ENCODE peak calls at places on chromosomes 2 and 18, in seven cellular contexts. E is HCT116, V is fibroblast of lung, H is endodermal cell, C is neuronal stem cell, Y is IMR-90, W is kidney. R is an unnamed sample.

GRCh38 chr2:138274421-138275291 is 226.9 kb upstream of the SPOPL start:
- DNase-seq in E (peak; percentile 15), V (peak; percentile 40), H (no peak), C (no peak), Y (peak; percentile 34), W (no peak), R (peak; percentile 40)

GRCh38 chr18:71899707-71900483 is 644.2 kb downstream of the CBLN2 start:
- DNase-seq in E (no peak), V (no peak), H (no peak), C (no peak), Y (no peak), W (no peak), R (no peak)

GRCh38 chr2:179174240-179174639 is 90.4 kb downstream of the SESTD1 start:
- DNase-seq in E (no peak), V (no peak), H (no peak), C (no peak), Y (no peak), W (no peak), R (no peak)

GRCh38 chr2:10813085-10813748 is 632 bp upstream of the PDIA6 start:
- DNase-seq in E (no peak), V (no peak), H (no peak), C (no peak), Y (peak; percentile 36), W (no peak), R (no peak)

GRCh38 chr18:75142677-75143076 is 66.3 kb downstream of the PTGR3 start:
- DNase-seq in E (no peak), V (no peak), H (no peak), C (no peak), Y (no peak), W (no peak), R (no peak)

GRCh38 chr2:194103941-194104655 is 1552.9 kb upstream of the SLC39A10 start:
- DNase-seq in E (no peak), V (peak; percentile 1), H (no peak), C (no peak), Y (no peak), W (no peak), R (peak; percentile 78)

GRCh38 chr2:172086349-172087190 is 1.3 kb downstream of the DLX1 start:
- DNase-seq in E (no peak), V (no peak), H (peak; percentile 91), C (peak; percentile 89), Y (no peak), W (peak; percentile 57), R (peak; percentile 54)

GRCh38 chr2:212611026-212611425 is 72.4 kb upstream of the ERBB4 start:
- DNase-seq in E (no peak), V (no peak), H (no peak), C (no peak), Y (no peak), W (no peak), R (no peak)

GRCh38 chr2:25619187-25619586 is 54.2 kb downstream of the DTNB start:
- DNase-seq in E (no peak), V (no peak), H (no peak), C (no peak), Y (no peak), W (no peak), R (no peak)

GRCh38 chr2:30266051-30266621 is 34.8 kb downstream of the LBH start:
- DNase-seq in E (no peak), V (no peak), H (peak; percentile 35), C (no peak), Y (no peak), W (no peak), R (no peak)

GRCh38 chr2:119683074-119683716 is 4.2 kb downstream of the TMEM177 start:
- DNase-seq in E (no peak), V (no peak), H (peak; percentile 41), C (no peak), Y (no peak), W (no peak), R (no peak)

GRCh38 chr18:78238404-78239089 is 741.1 kb upstream of the SALL3 start:
- DNase-seq in E (no peak), V (no peak), H (peak; percentile 69), C (no peak), Y (no peak), W (no peak), R (no peak)

GRCh38 chr2:209495855-209496585 is 72.2 kb downstream of the MAP2 start:
- DNase-seq in E (peak; percentile 88), V (peak; percentile 96), H (no peak), C (no peak), Y (peak; percentile 98), W (no peak), R (peak; percentile 96)

GRCh38 chr2:152716805-152717241 is 438 bp downstream of the PRPF40A start:
- DNase-seq in E (no peak), V (no peak), H (no peak), C (no peak), Y (no peak), W (peak; percentile 65), R (peak; percentile 67)

GRCh38 chr2:54065411-54065810 is 50.0 kb upstream of the ACYP2 start:
- DNase-seq in E (no peak), V (peak; percentile 65), H (no peak), C (no peak), Y (peak; percentile 98), W (no peak), R (peak; percentile 90)

GRCh38 chr18:44679912-44680270 is 797 bp upstream of the SETBP1 start:
- DNase-seq in E (no peak), V (peak; percentile 66), H (peak; percentile 82), C (no peak), Y (peak; percentile 31), W (peak; percentile 88), R (peak; percentile 81)

GRCh38 chr18:75100832-75101630 is 107.9 kb downstream of the PTGR3 start:
- DNase-seq in E (no peak), V (no peak), H (no peak), C (no peak), Y (no peak), W (no peak), R (no peak)

GRCh38 chr18:57792741-57793629 is 10.1 kb downstream of the ATP8B1 start:
- DNase-seq in E (no peak), V (peak; percentile 83), H (peak; percentile 43), C (no peak), Y (no peak), W (no peak), R (no peak)

GRCh38 chr18:48042431-48042830 is 112.0 kb upstream of the SMAD2 start:
- DNase-seq in E (no peak), V (no peak), H (no peak), C (no peak), Y (no peak), W (peak; percentile 18), R (no peak)

GRCh38 chr2:240358080-240358479 is 77.4 kb upstream of the GPC1 start:
- DNase-seq in E (no peak), V (no peak), H (no peak), C (no peak), Y (no peak), W (peak; percentile 67), R (no peak)

GRCh38 chr2:240355001-240355891 is 80.2 kb upstream of the GPC1 start:
- DNase-seq in E (no peak), V (peak; percentile 67), H (no peak), C (no peak), Y (peak; percentile 76), W (no peak), R (no peak)

GRCh38 chr2:240357641-240358012 is 77.8 kb upstream of the GPC1 start:
- DNase-seq in E (no peak), V (no peak), H (no peak), C (no peak), Y (no peak), W (no peak), R (no peak)

GRCh38 chr2:240355962-240356361 is 79.5 kb upstream of the GPC1 start:
- DNase-seq in E (no peak), V (no peak), H (no peak), C (no peak), Y (no peak), W (no peak), R (no peak)

GRCh38 chr2:240356700-240357640 is 78.5 kb upstream of the GPC1 start:
- DNase-seq in E (no peak), V (no peak), H (no peak), C (no peak), Y (no peak), W (no peak), R (no peak)
- H3K4me3 ChIP-seq in E (no peak overlapping the region), V (no peak overlapping the region), H (no peak overlapping the region), C (no peak overlapping the region), Y (no peak overlapping the region), W (no peak overlapping the region), R (no peak overlapping the region)

DNA sequence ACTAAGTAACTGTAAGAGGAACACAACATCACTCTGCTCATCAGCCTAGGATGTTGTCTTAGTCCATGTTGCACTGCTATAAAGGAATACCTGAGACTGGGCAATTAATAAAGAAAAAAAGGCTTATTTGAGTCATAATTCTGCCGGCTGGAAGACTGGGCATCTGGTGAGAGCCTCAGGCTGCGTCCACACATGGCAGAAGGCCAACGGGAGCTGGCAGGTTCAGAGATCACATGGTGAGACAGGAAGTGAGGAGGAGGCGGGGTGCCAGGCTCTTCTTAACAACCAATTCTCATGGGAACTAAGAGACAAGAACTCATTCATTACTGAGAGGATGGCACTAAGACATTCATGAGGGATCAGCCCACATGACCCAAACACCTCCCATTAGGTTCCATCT is 46.8 kb downstream of the EPG5 start:
- DNase-seq in E (no peak), V (peak; percentile 70), H (no peak), C (no peak), Y (peak; percentile 62), W (peak; percentile 84), R (peak; percentile 36)
- H3K36me3 ChIP-seq in E (peaks cover 2% of the 10 kb centered on the region), V (peaks cover 10% of the 10 kb centered on the region), H (peaks cover 64% of the 10 kb centered on the region), C (peaks cover 91% of the 10 kb centered on the region), Y (peaks cover 53% of the 10 kb centered on the region), W (peaks cover 68% of the 10 kb centered on the region), R (peaks cover 76% of the 10 kb centered on the region)

DNA sequence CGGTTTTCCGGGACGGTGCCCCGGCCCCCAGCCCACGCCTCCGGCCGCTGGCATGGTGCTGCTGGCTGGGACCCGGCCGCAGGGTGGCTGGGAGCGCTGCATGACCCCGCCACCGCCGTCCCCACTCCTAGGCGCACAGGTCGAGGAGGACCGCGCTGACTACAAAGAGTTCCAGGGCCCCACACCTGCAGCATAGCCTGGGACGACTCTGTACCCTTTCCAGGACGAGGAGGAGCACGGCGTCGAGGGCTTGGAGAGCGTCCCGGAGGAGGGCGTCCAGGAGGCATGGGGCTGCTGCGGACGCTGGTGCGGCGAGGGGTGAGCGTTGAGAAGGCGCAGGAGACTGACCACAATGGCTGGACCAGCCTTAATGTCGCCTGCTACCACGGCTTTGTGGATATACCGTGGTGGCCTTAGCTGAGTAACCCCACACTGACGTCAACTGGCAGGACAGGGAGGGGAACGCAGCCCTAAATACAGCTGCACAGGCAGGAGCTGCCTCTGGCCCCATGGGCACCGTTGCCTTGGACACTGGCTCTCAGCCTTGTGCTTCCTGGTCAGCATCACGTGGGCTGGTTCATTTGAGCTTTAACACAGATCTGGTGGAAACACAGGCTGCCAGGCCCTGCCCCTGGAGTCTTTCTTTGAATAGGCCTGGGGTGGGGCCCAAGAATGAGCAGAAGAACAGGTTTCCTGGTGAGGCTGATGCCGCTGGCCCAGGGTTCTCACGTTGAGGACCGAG is 40.9 kb upstream of the TRIM43B start:
- DNase-seq in E (no peak), V (peak; percentile 6), H (no peak), C (no peak), Y (no peak), W (peak; percentile 88), R (no peak)
- H3K9ac ChIP-seq in E (peak overlapping the region; percentile 79), V (no peak overlapping the region), H (no peak overlapping the region), C (no peak overlapping the region), Y (no peak overlapping the region), W (peak overlapping the region; percentile 67), R (peak overlapping the region; percentile 91)

DNA sequence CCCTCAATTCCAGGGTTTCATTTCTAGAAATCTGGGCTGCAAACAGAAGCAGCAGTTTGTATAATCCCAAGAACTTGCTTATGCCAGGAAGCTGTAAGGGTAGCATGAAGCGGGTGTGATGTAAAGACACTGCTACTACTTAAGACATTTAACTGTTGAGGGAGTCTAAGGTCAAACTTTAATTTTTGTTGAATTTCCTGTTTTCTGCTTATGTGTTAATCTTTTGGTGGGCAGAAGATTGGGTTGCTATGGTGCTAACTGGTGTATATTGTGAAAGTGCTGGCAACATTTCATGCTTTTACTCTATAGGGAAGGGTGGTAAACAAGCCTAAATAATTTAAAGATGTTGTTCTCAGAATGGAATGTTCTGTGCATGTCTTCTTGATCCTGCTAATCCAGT is 2.7 kb downstream of the NCOA1 start:
- DNase-seq in E (no peak), V (peak; percentile 35), H (no peak), C (no peak), Y (no peak), W (no peak), R (peak; percentile 71)
- H3K4me3 ChIP-seq in E (no peak overlapping the region), V (no peak overlapping the region), H (no peak overlapping the region), C (no peak overlapping the region), Y (no peak overlapping the region), W (peak overlapping the region; percentile 28), R (peak overlapping the region; percentile 87)

R was measured in adipocyte.